ENCODE peak calls at places on chromosomes 7 and 10, in ten cellular contexts. A is NCI-H2107; Q is left ventricle myocardium superior; L is pancreas; O is stimulated activated CD4-positive, alpha-beta T cell treated with anti-CD3 and anti-CD28 coated beads, TNF-alpha, amount 100 ng/mL, for 48 hours; U is T-helper 1 cell; W is ELR; N is cardiac muscle cell; R is Caki2; J is HFFc6. D is an unnamed sample.

GRCh38 chr7:100091411-100092181 is 2.8 kb downstream of the COPS6 start:
- DNase-seq in A (no peak), J (peak), R (no peak), U (no peak), O (no peak), W (peak), Q (no peak), N (no peak), L (no peak), D (no peak)

GRCh38 chr10:44395396-44395795 is 10.5 kb upstream of the CXCL12 start:
- DNase-seq in Q (no peak), A (no peak), W (no peak), L (no peak), O (no peak), J (no peak), U (no peak), N (no peak), R (no peak), D (no peak)

GRCh38 chr7:42426163-42426562 is 189.2 kb upstream of the GLI3 start:
- DNase-seq in U (no peak), A (no peak), Q (no peak), R (no peak), J (no peak), W (peak), O (no peak), L (no peak), N (peak), D (no peak)

GRCh38 chr7:151585744-151586424 is 66.2 kb upstream of the RHEB start:
- DNase-seq in A (no peak), O (no peak), Q (no peak), J (no peak), U (no peak), N (peak), W (no peak), L (no peak), R (no peak), D (no peak)

GRCh38 chr10:89235073-89235798 is 16.3 kb downstream of the LIPA start:
- DNase-seq in A (no peak), U (no peak), O (no peak), J (no peak), N (no peak), Q (peak), W (no peak), L (no peak), R (no peak), D (peak)

GRCh38 chr7:36854652-36855051 is 130.4 kb upstream of the AOAH start:
- DNase-seq in O (no peak), A (no peak), U (no peak), W (no peak), J (no peak), L (no peak), R (no peak), Q (no peak), N (no peak), D (no peak)

GRCh38 chr7:159007308-159008054 is 137.2 kb downstream of the VIPR2 start:
- DNase-seq in Q (no peak), N (no peak), O (no peak), J (no peak), R (no peak), W (no peak), U (no peak), L (no peak), A (no peak), D (no peak)

GRCh38 chr10:107341281-107341680 is 176.8 kb upstream of the SORCS1 start:
- DNase-seq in A (no peak), N (no peak), L (no peak), J (no peak), U (no peak), Q (no peak), O (no peak), R (peak), W (peak), D (no peak)

GRCh38 chr7:55160539-55160938 is 141.7 kb downstream of the EGFR start:
- DNase-seq in N (peak), W (peak), R (no peak), Q (no peak), J (peak), U (no peak), A (no peak), L (no peak), O (no peak), D (no peak)